ENCODE peak calls at places on chromosomes 16 and 17, in ten cellular contexts. Z is activated B cell treated with CpG ODN at 0.5 μM for 24 hours; Y is hepatic stellate cell; R is caudate nucleus; B is C1 segment of cervical spinal cord; K is stimulated activated CD4-positive, alpha-beta T cell treated with anti-CD3 and anti-CD28 coated beads, Interleukin-1b, Interleukin-23, amount 100 ng/mL, for 1 hour; X is NCI-H1092; L is NCI-H526 treated with DMSO at 0.1 percent for 48 hours; D is endothelial cell; Q is fibroblast of lung. T is an unnamed sample.

GRCh38 chr16:56639045-56639444 is 579 bp downstream of the MT1A start:
- DNase-seq in Y (no peak), D (no peak), L (no peak), B (no peak), Z (no peak), R (no peak), Q (no peak), X (no peak), K (no peak), T (no peak)

GRCh38 chr17:48871551-48872351 is 20.8 kb upstream of the ATP5MC1 start:
- DNase-seq in B (no peak), K (no peak), L (no peak), R (no peak), D (no peak), Q (no peak), X (no peak), Z (no peak), Y (no peak), T (no peak)

GRCh38 chr17:74757931-74758845 is 9.8 kb downstream of the NHERF1 start:
- DNase-seq in K (no peak), L (peak), D (no peak), R (no peak), Q (peak), X (no peak), Z (no peak), B (no peak), Y (no peak), T (no peak)

GRCh38 chr17:76672270-76672851 is 28.8 kb upstream of the ST6GALNAC1 start:
- DNase-seq in B (no peak), Z (no peak), Y (no peak), X (no peak), K (no peak), Q (no peak), L (no peak), D (no peak), R (no peak), T (no peak)

GRCh38 chr17:79135011-79135410 is 60.4 kb downstream of the ENGASE start:
- DNase-seq in B (no peak), L (no peak), X (no peak), R (no peak), Q (no peak), Z (no peak), K (no peak), Y (no peak), D (no peak), T (no peak)

GRCh38 chr17:79630120-79630519 is 19.3 kb upstream of the RBFOX3 start:
- DNase-seq in R (no peak), B (no peak), Q (no peak), Z (no peak), L (no peak), X (no peak), K (no peak), D (no peak), Y (no peak), T (no peak)

GRCh38 chr17:49227436-49228261 is 2.9 kb downstream of the PHOSPHO1 start:
- DNase-seq in Y (peak), X (peak), L (peak), B (no peak), Q (peak), D (peak), R (peak), K (peak), Z (peak), T (peak)

GRCh38 chr17:10271004-10271620 is 72.7 kb upstream of the GAS7 start:
- DNase-seq in R (no peak), X (no peak), K (no peak), Z (no peak), Y (no peak), B (no peak), L (no peak), D (no peak), Q (no peak), T (no peak)

GRCh38 chr17:49364119-49364518 is 2.1 kb upstream of the ZNF652 start:
- DNase-seq in Y (no peak), X (no peak), K (no peak), B (no peak), L (no peak), Q (no peak), Z (no peak), D (no peak), R (no peak), T (no peak)

GRCh38 chr17:62876063-62876462 is 67.9 kb upstream of the MARCHF10 start:
- DNase-seq in L (no peak), Y (no peak), R (no peak), B (no peak), K (no peak), D (no peak), Z (no peak), Q (no peak), X (no peak), T (no peak)

GRCh38 chr17:36742267-36743000 is 141.1 kb downstream of the MRM1 start:
- DNase-seq in Q (no peak), Z (no peak), R (no peak), Y (no peak), X (peak), K (no peak), L (no peak), D (no peak), B (no peak), T (no peak)

GRCh38 chr16:49108611-49109010 is 173.0 kb downstream of the CBLN1 start:
- DNase-seq in L (no peak), D (no peak), R (no peak), X (no peak), Z (no peak), Y (no peak), Q (no peak), K (no peak), B (no peak), T (no peak)

GRCh38 chr16:87728026-87728425 is 37.8 kb downstream of the KLHDC4 start:
- DNase-seq in Q (peak), X (no peak), L (no peak), R (no peak), Y (no peak), B (no peak), Z (no peak), D (no peak), K (no peak), T (no peak)

GRCh38 chr16:86538196-86538780 is 16.7 kb downstream of the MTHFSD start:
- DNase-seq in B (no peak), L (no peak), Z (no peak), D (no peak), X (no peak), R (no peak), Q (no peak), K (no peak), Y (no peak), T (no peak)

GRCh38 chr16:88769617-88770458 is 15.2 kb downstream of the PIEZO1 start:
- DNase-seq in K (no peak), R (no peak), L (peak), B (no peak), X (no peak), Z (peak), Y (no peak), D (peak), Q (no peak), T (no peak)

GRCh38 chr17:76537288-76537577 is 276 bp downstream of the CYGB start:
- DNase-seq in L (no peak), Y (peak), X (no peak), B (no peak), Z (no peak), K (no peak), Q (no peak), R (no peak), D (no peak), T (no peak)